ENCODE peak calls at places on chromosomes 13 and 19, in nine cellular contexts. N, D, Y, B, H, C, S, R and M are unnamed samples.

GRCh38 chr13:43787518-43787891 is 733 bp upstream of the ENOX1 start:
- DNase-seq in N (no peak), D (no peak), Y (no peak), B (no peak), H (no peak), C (no peak), S (no peak), R (no peak), M (no peak)

GRCh38 chr13:41458187-41458938 is 1.0 kb downstream of the RGCC start:
- DNase-seq in N (peak), D (peak), Y (no peak), B (peak), H (peak), C (no peak), S (peak), R (no peak), M (no peak)

GRCh38 chr19:15643387-15643786 is 2.7 kb downstream of the CYP4F3 start:
- DNase-seq in N (no peak), D (no peak), Y (no peak), B (no peak), H (no peak), C (no peak), S (no peak), R (no peak), M (peak)

GRCh38 chr19:39499082-39499642 is 415 bp downstream of the DLL3 start:
- DNase-seq in N (no peak), D (peak), Y (no peak), B (no peak), H (no peak), C (no peak), S (peak), R (no peak), M (no peak)

GRCh38 chr13:46899801-46900200 is 2.9 kb upstream of the HTR2A start:
- DNase-seq in N (no peak), D (no peak), Y (no peak), B (no peak), H (no peak), C (no peak), S (no peak), R (no peak), M (no peak)

GRCh38 chr19:18443406-18443805 is 5.5 kb upstream of the ISYNA1 start:
- DNase-seq in N (no peak), D (no peak), Y (no peak), B (no peak), H (no peak), C (no peak), S (no peak), R (no peak), M (no peak)

GRCh38 chr19:1004204-1004802 is 4.1 kb downstream of the GRIN3B start:
- DNase-seq in N (no peak), D (no peak), Y (no peak), B (no peak), H (no peak), C (no peak), S (no peak), R (no peak), M (no peak)

GRCh38 chr13:31722684-31723083 is 16.6 kb upstream of the RXFP2 start:
- DNase-seq in N (no peak), D (no peak), Y (no peak), B (no peak), H (no peak), C (no peak), S (no peak), R (no peak), M (no peak)

GRCh38 chr13:39676315-39676876 is 20.9 kb downstream of the COG6 start:
- DNase-seq in N (no peak), D (no peak), Y (peak), B (no peak), H (no peak), C (peak), S (peak), R (no peak), M (no peak)

GRCh38 chr19:57664269-57665127 is 4.2 kb upstream of the ZSCAN4 start:
- DNase-seq in N (peak), D (peak), Y (peak), B (peak), H (no peak), C (peak), S (peak), R (peak), M (peak)

GRCh38 chr19:29380581-29380980 is 145.2 kb upstream of the VSTM2B start:
- DNase-seq in N (no peak), D (peak), Y (no peak), B (peak), H (no peak), C (no peak), S (no peak), R (peak), M (peak)

GRCh38 chr13:21683034-21683733 is 12.3 kb downstream of the FGF9 start:
- DNase-seq in N (no peak), D (no peak), Y (peak), B (no peak), H (no peak), C (peak), S (no peak), R (no peak), M (no peak)

GRCh38 chr13:42656136-42656535 is 82.2 kb downstream of the TNFSF11 start:
- DNase-seq in N (no peak), D (no peak), Y (no peak), B (no peak), H (no peak), C (no peak), S (no peak), R (no peak), M (no peak)

GRCh38 chr13:43799191-43799590 is 12.4 kb upstream of the ENOX1 start:
- DNase-seq in N (no peak), D (no peak), Y (no peak), B (no peak), H (no peak), C (no peak), S (no peak), R (no peak), M (no peak)

GRCh38 chr13:114089751-114090400 is 42.5 kb downstream of the RASA3 start:
- DNase-seq in N (no peak), D (peak), Y (no peak), B (no peak), H (no peak), C (no peak), S (no peak), R (no peak), M (no peak)

GRCh38 chr13:110318920-110319319 is 11.8 kb downstream of the COL4A2 start:
- DNase-seq in N (no peak), D (no peak), Y (no peak), B (no peak), H (no peak), C (no peak), S (no peak), R (no peak), M (no peak)

GRCh38 chr19:4575267-4575793 is 15.8 kb upstream of the SEMA6B start:
- DNase-seq in N (peak), D (peak), Y (peak), B (no peak), H (no peak), C (peak), S (peak), R (peak), M (peak)

GRCh38 chr13:48603375-48603774 is 50.4 kb upstream of the CYSLTR2 start:
- DNase-seq in N (no peak), D (no peak), Y (no peak), B (no peak), H (no peak), C (no peak), S (no peak), R (no peak), M (peak)

GRCh38 chr19:32896516-32897214 is 27.1 kb upstream of the SLC7A9 start:
- DNase-seq in N (no peak), D (no peak), Y (no peak), B (no peak), H (no peak), C (no peak), S (no peak), R (no peak), M (no peak)

GRCh38 chr19:46764817-46765291 is 18.6 kb upstream of the STRN4 start:
- DNase-seq in N (no peak), D (no peak), Y (no peak), B (no peak), H (no peak), C (no peak), S (no peak), R (no peak), M (no peak)

GRCh38 chr13:35255241-35255640 is 221.2 kb downstream of the MAB21L1 start:
- DNase-seq in N (peak), D (no peak), Y (no peak), B (no peak), H (no peak), C (no peak), S (no peak), R (no peak), M (no peak)

GRCh38 chr19:13717194-13717643 is 47.1 kb upstream of the MRI1 start:
- DNase-seq in N (no peak), D (no peak), Y (no peak), B (no peak), H (no peak), C (no peak), S (no peak), R (no peak), M (no peak)

DNA sequence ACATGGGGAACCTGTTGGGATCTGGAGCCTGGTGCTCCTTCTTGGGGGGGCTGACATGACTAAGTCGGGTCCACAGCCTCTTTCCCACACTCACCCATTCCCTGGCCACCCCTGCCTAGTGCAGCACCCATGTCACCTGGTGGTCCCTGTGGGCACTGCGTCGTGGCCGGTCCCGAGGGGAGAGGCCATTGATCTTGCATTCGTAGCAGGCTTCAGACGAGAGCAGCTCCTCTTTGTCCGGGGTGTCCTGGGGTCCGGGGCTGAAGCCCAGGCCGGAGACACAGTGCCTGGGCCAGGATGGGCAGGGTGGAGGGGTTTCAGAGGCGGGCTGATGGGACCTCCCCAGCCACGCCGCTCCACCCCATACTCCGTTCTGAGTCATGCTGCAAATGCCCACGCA is 19.4 kb downstream of the CCL25 start:
- DNase-seq in N (no peak), D (peak), Y (no peak), B (no peak), H (no peak), C (no peak), S (no peak), R (no peak), M (no peak)
- TF ChIP-seq CTCF in N (no peak), D (peak), Y (no peak), B (no peak), H (no peak), C (no peak), S (no peak), R (no peak), M (no peak)

DNA sequence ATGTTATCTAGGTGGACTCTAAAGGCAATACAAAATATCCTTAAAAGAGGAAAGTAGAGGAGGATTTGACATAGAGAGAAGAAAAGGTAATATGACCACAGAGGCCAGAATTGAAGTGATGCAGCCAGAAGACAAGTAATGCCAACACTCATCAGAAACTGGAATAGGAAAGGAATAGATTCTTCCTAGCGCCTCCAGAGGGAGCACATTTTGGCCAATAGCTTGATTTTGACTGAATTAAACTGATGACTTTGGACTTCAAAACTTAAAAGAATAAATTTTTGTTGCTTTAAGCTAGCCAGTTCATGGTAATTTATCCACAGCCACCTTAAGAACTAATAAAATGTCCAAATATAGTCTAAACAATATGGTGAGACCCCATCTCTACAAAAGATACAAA is 1921.9 kb downstream of the OLFM4 start:
- DNase-seq in N (no peak), D (no peak), Y (no peak), B (no peak), H (no peak), C (no peak), S (no peak), R (no peak), M (no peak)
- TF ChIP-seq CTCF in N (no peak), D (peak), Y (no peak), B (no peak), H (peak), C (no peak), S (no peak), R (no peak), M (no peak)

GRCh38 chr13:52743988-52744387 is 4.4 kb upstream of the CNMD start:
- DNase-seq in N (no peak), D (no peak), Y (no peak), B (no peak), H (no peak), C (no peak), S (no peak), R (no peak), M (no peak)
- TF ChIP-seq CTCF in N (no peak), D (peak), Y (no peak), B (no peak), H (no peak), C (no peak), S (peak), R (no peak), M (no peak)

GRCh38 chr19:7394728-7395359 is 46.1 kb downstream of the ARHGEF18 start:
- DNase-seq in N (peak), D (peak), Y (peak), B (peak), H (peak), C (peak), S (peak), R (peak), M (peak)
- TF ChIP-seq CTCF in N (no peak), D (no peak), Y (no peak), B (no peak), H (no peak), C (no peak), S (peak), R (no peak), M (no peak)

DNA sequence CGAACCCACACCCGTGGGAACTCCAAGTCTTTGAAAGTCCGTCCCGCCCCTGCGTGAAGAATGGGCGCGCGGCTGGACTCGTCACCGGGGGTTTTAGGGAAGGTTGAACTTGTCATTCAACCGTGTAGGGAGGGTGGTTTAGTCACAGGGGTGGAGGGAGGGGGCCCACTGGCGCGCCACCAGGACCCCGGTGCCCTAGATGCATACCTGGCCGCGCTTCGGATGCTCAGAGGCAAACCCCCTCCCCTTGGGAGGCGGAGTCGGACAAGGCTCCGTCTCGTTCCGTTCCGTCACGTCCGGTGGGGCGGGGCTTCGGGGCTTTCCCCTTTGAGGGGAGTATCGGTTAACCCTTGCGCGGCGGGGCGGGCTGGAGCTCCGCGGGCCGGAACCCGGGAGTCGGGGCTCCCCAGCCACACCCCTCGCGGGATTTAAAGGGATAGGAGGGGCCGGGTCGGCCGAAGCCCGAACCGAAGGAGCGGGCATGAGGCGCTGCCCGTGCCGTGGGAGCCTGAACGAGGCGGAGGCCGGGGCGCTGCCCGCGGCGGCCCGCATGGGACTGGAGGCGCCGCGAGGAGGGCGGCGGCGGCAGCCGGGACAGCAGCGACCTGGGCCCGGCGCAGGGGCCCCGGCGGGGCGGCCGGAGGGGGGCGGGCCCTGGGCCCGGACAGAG is at the start of the genes COQ8B and ITPKC:
- DNase-seq in N (peak), D (peak), Y (peak), B (peak), H (peak), C (peak), S (peak), R (peak), M (peak)
- TF ChIP-seq CTCF in N (peak), D (peak), Y (no peak), B (no peak), H (peak), C (no peak), S (no peak), R (peak), M (peak)

DNA sequence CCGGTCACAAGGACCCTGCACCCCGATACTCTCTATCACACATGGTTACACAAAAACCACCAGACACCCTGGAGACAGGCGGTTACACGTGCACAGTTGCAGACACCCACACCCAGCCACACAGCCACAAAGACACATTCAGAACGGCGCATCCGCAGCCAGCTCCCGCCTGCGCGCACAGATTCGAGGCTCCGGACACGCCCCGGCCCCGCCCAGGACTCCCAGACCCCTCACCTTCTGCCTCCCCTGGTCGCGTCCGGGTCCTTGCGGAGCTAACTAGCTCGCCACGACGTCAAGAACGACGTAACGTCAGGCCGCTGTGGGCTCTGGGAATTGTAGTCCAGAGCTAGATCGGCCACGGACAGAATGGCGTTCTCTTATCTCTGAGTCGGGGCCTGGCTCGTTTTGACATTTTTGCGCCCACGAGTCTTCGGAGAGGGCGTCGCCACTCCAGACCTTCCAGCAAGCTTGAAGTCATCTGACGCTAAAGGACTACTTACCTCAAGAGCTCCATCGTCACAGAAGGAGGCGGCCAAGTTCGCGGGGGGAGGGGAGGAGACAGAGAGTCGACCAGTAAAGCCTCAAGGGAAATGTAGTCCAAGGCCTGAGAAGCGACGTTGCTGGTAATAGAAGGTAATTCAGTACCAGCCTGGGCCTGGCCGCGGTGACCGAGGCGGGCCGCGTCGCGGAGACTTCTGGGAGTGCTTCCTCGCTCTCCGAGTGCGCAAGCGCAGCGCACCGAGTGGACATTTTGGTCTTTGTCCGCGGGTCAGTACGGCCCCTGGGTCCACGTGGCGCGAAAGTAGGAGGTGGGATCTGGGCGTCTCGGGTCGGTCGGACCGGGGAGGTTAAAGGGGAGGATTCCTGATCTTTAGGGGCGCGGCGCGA is at the start of the genes ZNF146 and ZNF565:
- DNase-seq in N (peak), D (peak), Y (peak), B (peak), H (peak), C (peak), S (peak), R (peak), M (peak)
- TF ChIP-seq CTCF in N (no peak), D (no peak), Y (no peak), B (peak), H (peak), C (no peak), S (no peak), R (no peak), M (no peak)

DNA sequence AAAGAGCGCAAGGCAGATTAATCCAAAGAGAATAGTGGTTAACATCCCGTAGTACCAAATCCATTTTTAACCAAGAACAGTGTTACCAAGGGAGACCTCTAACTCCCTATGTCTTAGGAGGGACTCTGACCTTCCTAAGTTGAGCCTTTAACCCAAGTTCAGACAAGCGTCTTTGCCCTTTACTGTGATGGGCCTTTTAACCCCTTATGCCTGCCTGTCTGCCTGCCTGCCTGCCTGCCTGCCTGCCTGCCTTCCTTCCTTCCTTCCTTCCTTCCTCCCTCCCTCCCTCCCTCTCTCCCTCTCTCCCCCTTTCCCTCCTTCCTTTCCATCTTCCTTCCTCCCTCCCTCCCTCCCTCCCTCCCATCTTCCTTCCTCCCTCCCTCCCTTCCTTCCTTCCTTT is 32.6 kb downstream of the CEACAM1 start:
- DNase-seq in N (no peak), D (no peak), Y (no peak), B (no peak), H (no peak), C (no peak), S (no peak), R (no peak), M (no peak)
- TF ChIP-seq CTCF in N (no peak), D (no peak), Y (no peak), B (no peak), H (no peak), C (no peak), S (no peak), R (no peak), M (no peak)

GRCh38 chr19:11160119-11160768 is 4.7 kb upstream of the SPC24 start:
- DNase-seq in N (no peak), D (no peak), Y (no peak), B (no peak), H (no peak), C (no peak), S (no peak), R (no peak), M (no peak)
- TF ChIP-seq CTCF in N (no peak), D (no peak), Y (no peak), B (no peak), H (no peak), C (no peak), S (no peak), R (no peak), M (no peak)

DNA sequence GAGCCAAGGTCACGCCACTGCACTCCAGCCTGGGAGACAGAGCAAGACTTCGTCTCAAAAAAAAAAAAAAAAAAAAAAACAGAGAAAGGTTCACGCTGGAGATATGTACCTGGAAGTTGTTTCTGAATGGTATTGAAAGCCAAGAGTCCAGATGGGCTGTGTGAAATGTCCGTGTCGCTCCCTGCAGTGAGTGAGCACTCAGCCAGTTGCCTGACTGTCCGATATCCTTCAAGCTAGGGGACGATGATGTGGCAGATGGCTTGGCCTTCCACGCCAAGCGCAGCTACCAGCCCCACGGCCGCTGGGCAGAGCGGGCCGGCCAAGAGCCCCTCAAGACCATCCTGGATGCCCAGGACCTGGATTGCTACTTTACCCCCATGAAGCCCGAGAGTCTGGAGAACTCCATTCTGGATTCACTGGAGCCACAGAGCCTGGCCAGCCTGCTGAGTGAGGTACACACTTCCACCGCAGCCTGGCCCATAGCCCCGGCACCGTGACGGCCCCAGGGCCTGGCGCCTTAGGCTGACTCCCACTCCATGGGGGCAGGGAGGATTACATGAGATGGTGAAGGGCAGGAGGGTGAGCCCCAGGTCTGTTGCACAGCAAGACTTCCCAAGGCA is 11.7 kb upstream of the OVOL3 start:
- DNase-seq in N (no peak), D (no peak), Y (no peak), B (no peak), H (no peak), C (no peak), S (no peak), R (no peak), M (no peak)
- TF ChIP-seq CTCF in N (no peak), D (no peak), Y (no peak), B (no peak), H (no peak), C (no peak), S (no peak), R (no peak), M (no peak)